ENCODE peak calls at places on chromosomes 2 and 18, in nine cellular contexts. One of them, this sample, is unnamed.

GRCh38 chr18:22170421-22171262 is 1.3 kb downstream of the GATA6 start:
- DNase-seq in hippocampal formation: no peak
- DNase-seq in neural crest cell: peak; percentile 28
- DNase-seq in AML-193: no peak
- DNase-seq in neural progenitor cell: peak; percentile 61
- DNase-seq in Peyer's patch: peak; percentile 73
- DNase-seq in nucleus accumbens: no peak
- DNase-seq in stimulated activated CD4-positive, alpha-beta T cell treated with anti-CD3 and anti-CD28 coated beads, Interleukin-2, amount 100 ng/mL, for 48 hours: no peak
- DNase-seq in HEK293T: peak; percentile 51
- DNase-seq in this sample: peak; percentile 70

GRCh38 chr2:127681976-127682857 is 6.9 kb upstream of the LIMS2 start:
- DNase-seq in neural progenitor cell: no peak
- DNase-seq in neural crest cell: no peak
- DNase-seq in Peyer's patch: no peak
- DNase-seq in AML-193: no peak
- DNase-seq in nucleus accumbens: no peak
- DNase-seq in hippocampal formation: no peak
- DNase-seq in HEK293T: no peak
- DNase-seq in stimulated activated CD4-positive, alpha-beta T cell treated with anti-CD3 and anti-CD28 coated beads, Interleukin-2, amount 100 ng/mL, for 48 hours: no peak
- DNase-seq in this sample: no peak

GRCh38 chr2:196660264-196660663 is 20.7 kb downstream of the CCDC150 start:
- DNase-seq in HEK293T: no peak
- DNase-seq in neural crest cell: no peak
- DNase-seq in hippocampal formation: no peak
- DNase-seq in AML-193: no peak
- DNase-seq in neural progenitor cell: no peak
- DNase-seq in Peyer's patch: no peak
- DNase-seq in nucleus accumbens: no peak
- DNase-seq in stimulated activated CD4-positive, alpha-beta T cell treated with anti-CD3 and anti-CD28 coated beads, Interleukin-2, amount 100 ng/mL, for 48 hours: no peak
- DNase-seq in this sample: no peak

GRCh38 chr2:240959941-240960308 is 38.5 kb upstream of the SNED1 start:
- DNase-seq in Peyer's patch: peak; percentile 43
- DNase-seq in hippocampal formation: no peak
- DNase-seq in neural crest cell: no peak
- DNase-seq in neural progenitor cell: no peak
- DNase-seq in stimulated activated CD4-positive, alpha-beta T cell treated with anti-CD3 and anti-CD28 coated beads, Interleukin-2, amount 100 ng/mL, for 48 hours: no peak
- DNase-seq in AML-193: no peak
- DNase-seq in HEK293T: no peak
- DNase-seq in nucleus accumbens: no peak
- DNase-seq in this sample: no peak

GRCh38 chr18:13290856-13291271 is 72.3 kb downstream of the LDLRAD4 start:
- DNase-seq in stimulated activated CD4-positive, alpha-beta T cell treated with anti-CD3 and anti-CD28 coated beads, Interleukin-2, amount 100 ng/mL, for 48 hours: no peak
- DNase-seq in nucleus accumbens: no peak
- DNase-seq in hippocampal formation: no peak
- DNase-seq in neural crest cell: no peak
- DNase-seq in Peyer's patch: no peak
- DNase-seq in HEK293T: no peak
- DNase-seq in AML-193: no peak
- DNase-seq in neural progenitor cell: no peak
- DNase-seq in this sample: no peak

GRCh38 chr18:74905245-74905644 is 303.7 kb downstream of the PTGR3 start:
- DNase-seq in hippocampal formation: no peak
- DNase-seq in AML-193: no peak
- DNase-seq in HEK293T: no peak
- DNase-seq in nucleus accumbens: no peak
- DNase-seq in neural progenitor cell: no peak
- DNase-seq in stimulated activated CD4-positive, alpha-beta T cell treated with anti-CD3 and anti-CD28 coated beads, Interleukin-2, amount 100 ng/mL, for 48 hours: no peak
- DNase-seq in Peyer's patch: no peak
- DNase-seq in neural crest cell: no peak
- DNase-seq in this sample: no peak

GRCh38 chr2:40243581-40243980 is 208.3 kb downstream of the SLC8A1 start:
- DNase-seq in AML-193: no peak
- DNase-seq in stimulated activated CD4-positive, alpha-beta T cell treated with anti-CD3 and anti-CD28 coated beads, Interleukin-2, amount 100 ng/mL, for 48 hours: no peak
- DNase-seq in HEK293T: no peak
- DNase-seq in hippocampal formation: no peak
- DNase-seq in neural progenitor cell: no peak
- DNase-seq in nucleus accumbens: no peak
- DNase-seq in Peyer's patch: no peak
- DNase-seq in neural crest cell: no peak
- DNase-seq in this sample: no peak

GRCh38 chr2:225041871-225042799 is at the start of gene DOCK10:
- DNase-seq in Peyer's patch: peak; percentile 59
- DNase-seq in stimulated activated CD4-positive, alpha-beta T cell treated with anti-CD3 and anti-CD28 coated beads, Interleukin-2, amount 100 ng/mL, for 48 hours: no peak
- DNase-seq in hippocampal formation: peak; percentile 80
- DNase-seq in AML-193: peak; percentile 49
- DNase-seq in neural crest cell: peak; percentile 17
- DNase-seq in HEK293T: peak; percentile 27
- DNase-seq in nucleus accumbens: no peak
- DNase-seq in neural progenitor cell: peak; percentile 62
- DNase-seq in this sample: peak; percentile 69

GRCh38 chr2:69087912-69088240 is 74.9 kb downstream of the ANTXR1 start:
- DNase-seq in Peyer's patch: no peak
- DNase-seq in HEK293T: no peak
- DNase-seq in neural progenitor cell: no peak
- DNase-seq in hippocampal formation: no peak
- DNase-seq in neural crest cell: no peak
- DNase-seq in stimulated activated CD4-positive, alpha-beta T cell treated with anti-CD3 and anti-CD28 coated beads, Interleukin-2, amount 100 ng/mL, for 48 hours: no peak
- DNase-seq in AML-193: no peak
- DNase-seq in nucleus accumbens: no peak
- DNase-seq in this sample: no peak

GRCh38 chr2:160076239-160076638 is 13.8 kb upstream of the PLA2R1 start:
- DNase-seq in neural progenitor cell: no peak
- DNase-seq in nucleus accumbens: no peak
- DNase-seq in neural crest cell: no peak
- DNase-seq in hippocampal formation: no peak
- DNase-seq in AML-193: no peak
- DNase-seq in Peyer's patch: no peak
- DNase-seq in stimulated activated CD4-positive, alpha-beta T cell treated with anti-CD3 and anti-CD28 coated beads, Interleukin-2, amount 100 ng/mL, for 48 hours: no peak
- DNase-seq in HEK293T: no peak
- DNase-seq in this sample: no peak

GRCh38 chr2:49914281-49914680 is 760.0 kb upstream of the FSHR start:
- DNase-seq in nucleus accumbens: no peak
- DNase-seq in Peyer's patch: no peak
- DNase-seq in hippocampal formation: peak; percentile 39
- DNase-seq in neural crest cell: no peak
- DNase-seq in stimulated activated CD4-positive, alpha-beta T cell treated with anti-CD3 and anti-CD28 coated beads, Interleukin-2, amount 100 ng/mL, for 48 hours: no peak
- DNase-seq in neural progenitor cell: no peak
- DNase-seq in HEK293T: no peak
- DNase-seq in AML-193: no peak
- DNase-seq in this sample: no peak

GRCh38 chr2:55761526-55761925 is 67.9 kb upstream of the PNPT1 start:
- DNase-seq in hippocampal formation: no peak
- DNase-seq in neural progenitor cell: no peak
- DNase-seq in AML-193: no peak
- DNase-seq in neural crest cell: no peak
- DNase-seq in HEK293T: no peak
- DNase-seq in stimulated activated CD4-positive, alpha-beta T cell treated with anti-CD3 and anti-CD28 coated beads, Interleukin-2, amount 100 ng/mL, for 48 hours: no peak
- DNase-seq in Peyer's patch: no peak
- DNase-seq in nucleus accumbens: no peak
- DNase-seq in this sample: no peak

GRCh38 chr2:62460175-62460574 is 45.8 kb downstream of the TMEM17 start:
- DNase-seq in hippocampal formation: no peak
- DNase-seq in nucleus accumbens: peak; percentile 29
- DNase-seq in HEK293T: no peak
- DNase-seq in stimulated activated CD4-positive, alpha-beta T cell treated with anti-CD3 and anti-CD28 coated beads, Interleukin-2, amount 100 ng/mL, for 48 hours: no peak
- DNase-seq in Peyer's patch: no peak
- DNase-seq in neural progenitor cell: no peak
- DNase-seq in AML-193: no peak
- DNase-seq in neural crest cell: no peak
- DNase-seq in this sample: no peak

GRCh38 chr2:31137211-31138036 is 816 bp downstream of the GALNT14 start:
- DNase-seq in neural crest cell: no peak
- DNase-seq in stimulated activated CD4-positive, alpha-beta T cell treated with anti-CD3 and anti-CD28 coated beads, Interleukin-2, amount 100 ng/mL, for 48 hours: no peak
- DNase-seq in HEK293T: no peak
- DNase-seq in Peyer's patch: peak; percentile 57
- DNase-seq in nucleus accumbens: no peak
- DNase-seq in AML-193: no peak
- DNase-seq in neural progenitor cell: peak; percentile 60
- DNase-seq in hippocampal formation: no peak
- DNase-seq in this sample: no peak

GRCh38 chr2:173961346-173961705 is 3.8 kb downstream of the SP3 start:
- DNase-seq in neural progenitor cell: no peak
- DNase-seq in hippocampal formation: no peak
- DNase-seq in neural crest cell: no peak
- DNase-seq in AML-193: no peak
- DNase-seq in HEK293T: no peak
- DNase-seq in nucleus accumbens: no peak
- DNase-seq in stimulated activated CD4-positive, alpha-beta T cell treated with anti-CD3 and anti-CD28 coated beads, Interleukin-2, amount 100 ng/mL, for 48 hours: no peak
- DNase-seq in Peyer's patch: no peak
- DNase-seq in this sample: no peak

GRCh38 chr2:236949089-236949935 is 136.4 kb upstream of the COPS8 start:
- DNase-seq in HEK293T: no peak
- DNase-seq in stimulated activated CD4-positive, alpha-beta T cell treated with anti-CD3 and anti-CD28 coated beads, Interleukin-2, amount 100 ng/mL, for 48 hours: no peak
- DNase-seq in neural crest cell: no peak
- DNase-seq in AML-193: no peak
- DNase-seq in Peyer's patch: no peak
- DNase-seq in nucleus accumbens: no peak
- DNase-seq in neural progenitor cell: no peak
- DNase-seq in hippocampal formation: no peak
- DNase-seq in this sample: no peak

GRCh38 chr2:98522854-98523253 is 78.2 kb downstream of the INPP4A start:
- DNase-seq in nucleus accumbens: no peak
- DNase-seq in HEK293T: no peak
- DNase-seq in stimulated activated CD4-positive, alpha-beta T cell treated with anti-CD3 and anti-CD28 coated beads, Interleukin-2, amount 100 ng/mL, for 48 hours: no peak
- DNase-seq in neural crest cell: no peak
- DNase-seq in Peyer's patch: no peak
- DNase-seq in hippocampal formation: no peak
- DNase-seq in neural progenitor cell: no peak
- DNase-seq in AML-193: no peak
- DNase-seq in this sample: no peak

GRCh38 chr2:191386938-191387536 is 141.8 kb downstream of the MYO1B start:
- DNase-seq in nucleus accumbens: no peak
- DNase-seq in neural progenitor cell: no peak
- DNase-seq in neural crest cell: no peak
- DNase-seq in AML-193: no peak
- DNase-seq in HEK293T: no peak
- DNase-seq in Peyer's patch: no peak
- DNase-seq in hippocampal formation: no peak
- DNase-seq in stimulated activated CD4-positive, alpha-beta T cell treated with anti-CD3 and anti-CD28 coated beads, Interleukin-2, amount 100 ng/mL, for 48 hours: no peak
- DNase-seq in this sample: no peak

GRCh38 chr2:138032334-138032733 is 68.1 kb downstream of the HNMT start:
- DNase-seq in HEK293T: no peak
- DNase-seq in neural progenitor cell: no peak
- DNase-seq in AML-193: no peak
- DNase-seq in hippocampal formation: no peak
- DNase-seq in stimulated activated CD4-positive, alpha-beta T cell treated with anti-CD3 and anti-CD28 coated beads, Interleukin-2, amount 100 ng/mL, for 48 hours: no peak
- DNase-seq in nucleus accumbens: no peak
- DNase-seq in neural crest cell: no peak
- DNase-seq in Peyer's patch: no peak
- DNase-seq in this sample: peak; percentile 44

GRCh38 chr18:44599409-44599808 is 81.3 kb upstream of the SETBP1 start:
- DNase-seq in hippocampal formation: peak; percentile 70
- DNase-seq in Peyer's patch: no peak
- DNase-seq in neural progenitor cell: no peak
- DNase-seq in nucleus accumbens: peak; percentile 70
- DNase-seq in AML-193: no peak
- DNase-seq in HEK293T: no peak
- DNase-seq in stimulated activated CD4-positive, alpha-beta T cell treated with anti-CD3 and anti-CD28 coated beads, Interleukin-2, amount 100 ng/mL, for 48 hours: no peak
- DNase-seq in neural crest cell: no peak
- DNase-seq in this sample: no peak

GRCh38 chr2:100285691-100286090 is 36.6 kb downstream of the LONRF2 start:
- DNase-seq in stimulated activated CD4-positive, alpha-beta T cell treated with anti-CD3 and anti-CD28 coated beads, Interleukin-2, amount 100 ng/mL, for 48 hours: no peak
- DNase-seq in hippocampal formation: no peak
- DNase-seq in AML-193: no peak
- DNase-seq in Peyer's patch: no peak
- DNase-seq in HEK293T: no peak
- DNase-seq in nucleus accumbens: no peak
- DNase-seq in neural crest cell: no peak
- DNase-seq in neural progenitor cell: no peak
- DNase-seq in this sample: no peak

GRCh38 chr2:164840930-164841718 is 499 bp downstream of the COBLL1 start:
- DNase-seq in HEK293T: peak; percentile 71
- DNase-seq in Peyer's patch: peak; percentile 89
- DNase-seq in stimulated activated CD4-positive, alpha-beta T cell treated with anti-CD3 and anti-CD28 coated beads, Interleukin-2, amount 100 ng/mL, for 48 hours: peak; percentile 5
- DNase-seq in neural progenitor cell: peak; percentile 94
- DNase-seq in hippocampal formation: peak; percentile 37
- DNase-seq in AML-193: peak; percentile 59
- DNase-seq in neural crest cell: peak; percentile 65
- DNase-seq in nucleus accumbens: no peak
- DNase-seq in this sample: peak; percentile 84

GRCh38 chr2:12448846-12449480 is 267.8 kb upstream of the TRIB2 start:
- DNase-seq in neural progenitor cell: no peak
- DNase-seq in neural crest cell: no peak
- DNase-seq in hippocampal formation: no peak
- DNase-seq in nucleus accumbens: no peak
- DNase-seq in stimulated activated CD4-positive, alpha-beta T cell treated with anti-CD3 and anti-CD28 coated beads, Interleukin-2, amount 100 ng/mL, for 48 hours: no peak
- DNase-seq in HEK293T: no peak
- DNase-seq in Peyer's patch: no peak
- DNase-seq in AML-193: no peak
- DNase-seq in this sample: no peak

GRCh38 chr2:1676913-1677832 is 67.1 kb downstream of the PXDN start:
- DNase-seq in nucleus accumbens: no peak
- DNase-seq in Peyer's patch: no peak
- DNase-seq in hippocampal formation: no peak
- DNase-seq in AML-193: no peak
- DNase-seq in neural crest cell: no peak
- DNase-seq in stimulated activated CD4-positive, alpha-beta T cell treated with anti-CD3 and anti-CD28 coated beads, Interleukin-2, amount 100 ng/mL, for 48 hours: no peak
- DNase-seq in HEK293T: no peak
- DNase-seq in neural progenitor cell: no peak
- DNase-seq in this sample: peak; percentile 27

GRCh38 chr2:134360750-134361487 is 107.0 kb downstream of the MGAT5 start:
- DNase-seq in stimulated activated CD4-positive, alpha-beta T cell treated with anti-CD3 and anti-CD28 coated beads, Interleukin-2, amount 100 ng/mL, for 48 hours: no peak
- DNase-seq in HEK293T: no peak
- DNase-seq in nucleus accumbens: peak; percentile 54
- DNase-seq in neural crest cell: no peak
- DNase-seq in AML-193: no peak
- DNase-seq in hippocampal formation: peak; percentile 89
- DNase-seq in neural progenitor cell: no peak
- DNase-seq in Peyer's patch: no peak
- DNase-seq in this sample: no peak

GRCh38 chr2:137287934-137288639 is 522.7 kb downstream of the THSD7B start:
- DNase-seq in neural crest cell: no peak
- DNase-seq in neural progenitor cell: no peak
- DNase-seq in hippocampal formation: no peak
- DNase-seq in Peyer's patch: no peak
- DNase-seq in HEK293T: no peak
- DNase-seq in stimulated activated CD4-positive, alpha-beta T cell treated with anti-CD3 and anti-CD28 coated beads, Interleukin-2, amount 100 ng/mL, for 48 hours: no peak
- DNase-seq in AML-193: no peak
- DNase-seq in nucleus accumbens: no peak
- DNase-seq in this sample: no peak

GRCh38 chr2:232522014-232522854 is 2.0 kb downstream of the PRSS56 start:
- DNase-seq in HEK293T: peak; percentile 82
- DNase-seq in neural crest cell: peak; percentile 74
- DNase-seq in stimulated activated CD4-positive, alpha-beta T cell treated with anti-CD3 and anti-CD28 coated beads, Interleukin-2, amount 100 ng/mL, for 48 hours: peak; percentile 63
- DNase-seq in hippocampal formation: no peak
- DNase-seq in Peyer's patch: peak; percentile 78
- DNase-seq in AML-193: peak; percentile 11
- DNase-seq in nucleus accumbens: no peak
- DNase-seq in neural progenitor cell: peak; percentile 77
- DNase-seq in this sample: peak; percentile 72

GRCh38 chr2:211033765-211034164 is 477.4 kb downstream of the CPS1 start:
- DNase-seq in hippocampal formation: no peak
- DNase-seq in neural crest cell: no peak
- DNase-seq in AML-193: peak; percentile 35
- DNase-seq in Peyer's patch: no peak
- DNase-seq in HEK293T: peak; percentile 11
- DNase-seq in nucleus accumbens: no peak
- DNase-seq in neural progenitor cell: peak; percentile 47
- DNase-seq in stimulated activated CD4-positive, alpha-beta T cell treated with anti-CD3 and anti-CD28 coated beads, Interleukin-2, amount 100 ng/mL, for 48 hours: no peak
- DNase-seq in this sample: no peak

GRCh38 chr2:23673830-23674679 is 252.9 kb downstream of the ATAD2B start:
- DNase-seq in hippocampal formation: no peak
- DNase-seq in HEK293T: peak; percentile 13
- DNase-seq in Peyer's patch: no peak
- DNase-seq in AML-193: peak; percentile 3
- DNase-seq in nucleus accumbens: no peak
- DNase-seq in stimulated activated CD4-positive, alpha-beta T cell treated with anti-CD3 and anti-CD28 coated beads, Interleukin-2, amount 100 ng/mL, for 48 hours: no peak
- DNase-seq in neural progenitor cell: peak; percentile 76
- DNase-seq in neural crest cell: peak; percentile 16
- DNase-seq in this sample: no peak

This sample was measured in lower lobe of right lung.